ENCODE peak calls at places on chromosomes 5 and 9, in seven cellular contexts. T, L, H, E, V, S and P are unnamed samples.
A peak's percentile ranks its signal among the peaks of the same experiment; 100 is the strongest.

GRCh38 chr5:5217371-5217770 is 77.2 kb downstream of the ADAMTS16 start:
- DNase-seq in T (no peak), S (no peak), E (no peak), V (no peak), L (no peak), H (no peak), P (no peak)

GRCh38 chr5:30918171-30918570 is 275.3 kb upstream of the CDH6 start:
- DNase-seq in L (no peak), E (no peak), S (no peak), T (no peak), V (no peak), H (no peak), P (no peak)

GRCh38 chr9:134061019-134061687 is 6.7 kb downstream of the BRD3 start:
- DNase-seq in E (no peak), H (peak; percentile 20), S (no peak), V (no peak), L (no peak), T (no peak), P (no peak)

GRCh38 chr9:27377147-27377807 is 80.3 kb upstream of the EQTN start:
- DNase-seq in V (no peak), H (no peak), T (no peak), S (no peak), L (no peak), E (no peak), P (no peak)

GRCh38 chr9:112487008-112487798 is 576 bp downstream of the KIAA1958 start:
- DNase-seq in E (peak; percentile 40), S (peak; percentile 19), V (peak; percentile 47), T (peak; percentile 70), L (no peak), H (peak; percentile 83), P (peak; percentile 62)

GRCh38 chr9:114653556-114654159 is 3.9 kb downstream of the TEX53 start:
- DNase-seq in E (peak; percentile 71), S (peak; percentile 71), L (peak; percentile 25), H (peak; percentile 40), T (peak; percentile 83), V (peak; percentile 86), P (peak; percentile 71)

GRCh38 chr5:107331312-107331711 is 339.4 kb downstream of the EFNA5 start:
- DNase-seq in T (peak; percentile 9), S (no peak), H (no peak), V (no peak), E (no peak), L (no peak), P (no peak)

GRCh38 chr5:176741566-176742211 is 68.7 kb upstream of the UNC5A start:
- DNase-seq in L (no peak), T (no peak), E (no peak), V (no peak), S (no peak), H (no peak), P (no peak)

GRCh38 chr9:71909887-71910601 is 949 bp downstream of the ABHD17B start:
- DNase-seq in L (no peak), E (peak; percentile 27), S (peak; percentile 38), T (peak; percentile 55), H (peak; percentile 83), V (peak; percentile 31), P (no peak)

GRCh38 chr5:34014614-34015013 is 6.8 kb upstream of the AMACR start:
- DNase-seq in H (no peak), T (no peak), V (no peak), L (no peak), E (no peak), S (no peak), P (no peak)

GRCh38 chr9:89309608-89310485 is 1.1 kb upstream of the CKS2 start:
- DNase-seq in V (no peak), H (peak; percentile 45), E (no peak), L (no peak), T (peak; percentile 17), S (no peak), P (no peak)

GRCh38 chr5:125409101-125409495 is 662.7 kb upstream of the ZNF608 start:
- DNase-seq in H (no peak), S (no peak), V (no peak), E (no peak), T (peak; percentile 78), L (no peak), P (no peak)

GRCh38 chr9:99059074-99059894 is 45.6 kb upstream of the TGFBR1 start:
- DNase-seq in T (no peak), V (no peak), L (no peak), S (peak; percentile 57), E (no peak), H (no peak), P (peak; percentile 74)

GRCh38 chr9:99056876-99057664 is 47.8 kb upstream of the TGFBR1 start:
- DNase-seq in T (peak; percentile 78), H (no peak), E (no peak), L (peak; percentile 52), S (no peak), V (no peak), P (no peak)

GRCh38 chr9:99055384-99055783 is 49.5 kb upstream of the TGFBR1 start:
- DNase-seq in S (no peak), V (no peak), L (no peak), H (no peak), E (no peak), T (no peak), P (no peak)

GRCh38 chr9:99056186-99056585 is 48.7 kb upstream of the TGFBR1 start:
- DNase-seq in E (no peak), S (no peak), L (no peak), V (no peak), T (no peak), H (no peak), P (no peak)

DNA sequence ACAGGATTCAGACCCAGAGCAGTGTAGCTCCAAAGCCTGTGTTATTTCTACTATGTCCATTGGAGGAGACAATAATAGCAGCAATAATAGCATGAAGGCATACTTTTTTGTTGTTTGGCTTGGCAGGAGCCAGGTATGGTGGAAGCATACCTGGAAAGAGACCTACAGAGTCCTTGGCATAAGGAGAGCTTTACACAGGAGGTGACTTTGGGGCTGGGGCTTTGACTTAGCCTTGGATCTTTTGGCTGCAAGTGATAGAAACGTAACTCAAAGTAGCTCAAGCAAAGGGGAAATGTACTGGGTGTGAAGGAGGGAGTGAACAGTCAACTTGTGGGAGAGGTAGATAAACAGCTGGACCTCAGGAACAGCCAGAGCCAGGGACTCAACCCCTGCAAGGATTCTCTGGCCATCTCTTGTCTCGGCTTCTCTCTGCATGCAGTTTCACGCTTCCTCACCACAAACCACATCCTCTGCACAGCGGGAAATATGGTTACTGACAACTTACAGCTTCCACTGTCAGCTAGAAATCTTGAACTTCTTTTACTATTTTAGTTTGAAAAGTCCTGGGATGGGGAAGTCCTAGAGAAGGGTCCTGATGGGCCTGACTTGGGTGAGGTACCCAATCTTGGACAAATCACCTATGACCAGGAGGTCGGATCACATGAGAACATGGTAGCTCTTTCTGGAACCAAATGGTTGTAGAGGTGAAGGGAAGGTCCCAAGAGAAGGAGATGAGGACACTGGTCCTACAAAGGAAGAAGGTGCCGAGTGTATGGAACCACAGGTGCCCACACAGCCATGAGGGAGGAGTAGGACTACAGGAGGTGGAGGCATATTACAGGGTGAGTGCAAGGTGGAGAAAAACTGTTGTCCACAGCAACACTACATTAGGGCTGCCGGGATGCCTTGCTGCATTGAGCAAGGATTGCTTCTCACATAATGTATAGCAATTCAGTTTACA is 47.0 kb upstream of the TGFBR1 start:
- DNase-seq in T (peak; percentile 57), H (peak; percentile 36), V (peak; percentile 79), L (peak; percentile 69), E (peak; percentile 46), S (peak; percentile 42), P (peak; percentile 95)
- H3K4me3 ChIP-seq in T (no peak overlapping the region), H (no peak overlapping the region), V (peak overlapping the region; percentile 49), L (no peak overlapping the region), E (peak overlapping the region; percentile 87), S (no peak overlapping the region), P (peak overlapping the region; percentile 38)

GRCh38 chr5:2752059-2752874 is 790 bp upstream of the IRX2 start:
- DNase-seq in S (no peak), L (no peak), T (peak; percentile 86), H (no peak), V (no peak), E (no peak), P (no peak)

GRCh38 chr5:2750758-2751464 is 566 bp downstream of the IRX2 start:
- DNase-seq in L (no peak), E (no peak), H (no peak), S (no peak), V (no peak), T (peak; percentile 76), P (no peak)

GRCh38 chr5:2750026-2750757 is 1.3 kb downstream of the IRX2 start:
- DNase-seq in V (peak; percentile 4), S (no peak), L (no peak), E (no peak), H (no peak), T (peak; percentile 74), P (no peak)

GRCh38 chr5:2752875-2753435 is 1.5 kb upstream of the IRX2 start:
- DNase-seq in T (peak; percentile 25), V (no peak), E (no peak), H (no peak), L (no peak), S (no peak), P (no peak)

GRCh38 chr5:2751592-2752021 is at the start of gene IRX2:
- DNase-seq in V (no peak), H (peak; percentile 67), E (no peak), T (peak; percentile 98), S (peak; percentile 91), L (peak; percentile 55), P (no peak)
- H3K4me3 ChIP-seq in V (no peak within 1 kb of the TSS), H (no peak within 1 kb of the TSS), E (no peak within 1 kb of the TSS), T (peak within 1 kb of the TSS; percentile 70), S (peak within 1 kb of the TSS; percentile 59), L (peak within 1 kb of the TSS; percentile 48), P (no peak within 1 kb of the TSS)

GRCh38 chr5:40832345-40832744 is 2.7 kb downstream of the RPL37 start:
- DNase-seq in S (no peak), L (no peak), T (peak; percentile 36), E (no peak), V (no peak), H (no peak), P (no peak)
- H3K4me3 ChIP-seq in S (no peak overlapping the region), L (no peak overlapping the region), T (no peak overlapping the region), E (peak overlapping the region; percentile 90), V (no peak overlapping the region), H (no peak overlapping the region), P (no peak overlapping the region)

DNA sequence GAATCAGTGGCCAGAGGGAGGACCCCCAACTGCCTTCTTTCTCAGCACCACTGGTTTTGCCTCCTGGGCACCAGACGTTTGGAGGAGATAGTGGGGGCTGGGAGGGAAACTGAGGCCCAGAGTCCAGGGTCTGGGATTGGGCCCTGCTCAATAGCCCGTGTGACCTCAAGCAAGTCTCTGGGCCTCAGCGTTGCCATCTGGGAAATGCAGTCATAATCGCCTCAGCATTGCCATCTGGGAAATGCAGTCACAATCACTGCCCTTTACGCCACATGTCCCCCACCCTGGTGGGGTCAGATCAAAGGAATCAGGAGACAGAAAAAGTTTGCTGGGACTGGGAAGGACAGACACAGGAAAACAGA is 1.6 kb downstream of the SH2D3C start:
- DNase-seq in E (no peak), S (no peak), V (no peak), T (no peak), L (no peak), H (no peak), P (no peak)
- H3K4me3 ChIP-seq in E (peak overlapping the region; percentile 89), S (no peak overlapping the region), V (peak overlapping the region; percentile 87), T (no peak overlapping the region), L (no peak overlapping the region), H (no peak overlapping the region), P (peak overlapping the region; percentile 79)

GRCh38 chr5:103499236-103499635 is 63.4 kb downstream of the NUDT12 start:
- DNase-seq in S (no peak), E (no peak), L (no peak), T (no peak), V (no peak), H (no peak), P (no peak)
- H3K4me3 ChIP-seq in S (no peak overlapping the region), E (no peak overlapping the region), L (no peak overlapping the region), T (no peak overlapping the region), V (no peak overlapping the region), H (no peak overlapping the region), P (no peak overlapping the region)